ENCODE peak calls at places on chromosomes 12 and 14, in seven cellular contexts. U is fibroblast of lung, I is nephron progenitor cell, Q is left lung, Y is Caco-2, E is BJ, H is psoas muscle. F is an unnamed sample.

GRCh38 chr12:132502149-132502881 is 12.4 kb downstream of the FBRSL1 start:
- DNase-seq in U (no peak), I (peak; percentile 42), Q (no peak), Y (peak; percentile 51), E (no peak), H (no peak), F (no peak)

GRCh38 chr12:112146123-112146522 is 20.8 kb downstream of the TRAFD1 start:
- DNase-seq in U (no peak), I (no peak), Q (no peak), Y (no peak), E (no peak), H (no peak), F (no peak)

GRCh38 chr12:55188974-55189556 is 31.8 kb upstream of the OR10A7 start:
- DNase-seq in U (peak; percentile 62), I (peak; percentile 57), Q (no peak), Y (peak; percentile 50), E (peak; percentile 19), H (no peak), F (no peak)

GRCh38 chr12:13175499-13175898 is 21.0 kb upstream of the EMP1 start:
- DNase-seq in U (peak; percentile 81), I (no peak), Q (no peak), Y (no peak), E (no peak), H (no peak), F (peak; percentile 52)

GRCh38 chr14:104212206-104213095 is 74.1 kb downstream of the KIF26A start:
- DNase-seq in U (no peak), I (no peak), Q (peak; percentile 71), Y (no peak), E (no peak), H (peak; percentile 9), F (no peak)

GRCh38 chr12:5184159-5184558 is 140.5 kb downstream of the KCNA5 start:
- DNase-seq in U (no peak), I (no peak), Q (no peak), Y (no peak), E (no peak), H (no peak), F (no peak)

GRCh38 chr14:76929927-76930326 is 98.6 kb downstream of the IRF2BPL start:
- DNase-seq in U (no peak), I (no peak), Q (no peak), Y (no peak), E (no peak), H (no peak), F (no peak)

GRCh38 chr12:76586764-76587395 is 27.3 kb upstream of the OSBPL8 start:
- DNase-seq in U (peak; percentile 57), I (peak; percentile 5), Q (no peak), Y (no peak), E (no peak), H (no peak), F (no peak)

GRCh38 chr14:71237556-71237955 is 330.3 kb downstream of the PCNX1 start:
- DNase-seq in U (no peak), I (no peak), Q (no peak), Y (no peak), E (no peak), H (no peak), F (no peak)

GRCh38 chr12:113747048-113747447 is 219.1 kb downstream of the RBM19 start:
- DNase-seq in U (peak; percentile 3), I (no peak), Q (no peak), Y (no peak), E (no peak), H (no peak), F (no peak)

GRCh38 chr12:19483727-19484126 is 44.4 kb downstream of the AEBP2 start:
- DNase-seq in U (no peak), I (no peak), Q (no peak), Y (no peak), E (no peak), H (no peak), F (no peak)

GRCh38 chr14:22518073-22518472 is 71.0 kb downstream of the DAD1 start:
- DNase-seq in U (peak; percentile 52), I (no peak), Q (no peak), Y (no peak), E (no peak), H (no peak), F (no peak)

GRCh38 chr12:105561981-105562726 is 231.7 kb downstream of the C12orf75 start:
- DNase-seq in U (peak; percentile 91), I (peak; percentile 39), Q (no peak), Y (peak; percentile 42), E (peak; percentile 15), H (peak; percentile 56), F (no peak)

GRCh38 chr12:56188116-56188785 is 1.0 kb downstream of the SMARCC2 start:
- DNase-seq in U (no peak), I (peak; percentile 13), Q (no peak), Y (no peak), E (no peak), H (no peak), F (no peak)

GRCh38 chr12:110940296-110940695 is 19.9 kb upstream of the MYL2 start:
- DNase-seq in U (no peak), I (no peak), Q (no peak), Y (no peak), E (no peak), H (no peak), F (no peak)

GRCh38 chr12:53499261-53500118 is at the start of gene MAP3K12:
- DNase-seq in U (peak; percentile 59), I (peak; percentile 74), Q (peak; percentile 89), Y (no peak), E (no peak), H (peak; percentile 72), F (no peak)
- TF ChIP-seq CTCF in U (peak; percentile 3), I (no peak), Q (no peak), Y (no peak), E (peak; percentile 26), H (no peak), F (no peak)

DNA sequence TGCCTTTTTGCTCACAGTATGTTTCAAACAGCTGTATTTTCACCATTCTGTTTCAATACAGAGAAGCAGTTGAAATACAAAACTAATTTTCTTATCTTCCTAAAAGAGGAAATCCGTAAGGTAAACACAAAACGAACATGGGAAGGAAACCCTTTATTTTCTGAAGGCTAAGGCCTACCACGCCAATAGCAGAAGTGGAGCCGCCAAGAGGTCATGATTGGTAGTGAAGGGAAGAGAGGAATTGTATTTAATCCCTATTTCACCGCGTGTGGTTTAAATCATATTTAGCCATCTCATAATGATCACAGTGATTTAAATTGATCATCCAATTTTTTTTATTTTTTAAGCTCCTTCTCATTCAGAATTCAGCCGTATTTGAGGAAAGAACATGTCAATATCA is 398.2 kb downstream of the PRKD1 start:
- DNase-seq in U (no peak), I (peak; percentile 14), Q (no peak), Y (no peak), E (no peak), H (no peak), F (no peak)
- TF ChIP-seq CTCF in U (peak; percentile 66), I (peak; percentile 53), Q (no peak), Y (peak; percentile 13), E (peak; percentile 50), H (no peak), F (no peak)

GRCh38 chr14:68523994-68524725 is 268.7 kb downstream of the ZFP36L1 start:
- DNase-seq in U (no peak), I (no peak), Q (no peak), Y (no peak), E (no peak), H (no peak), F (peak; percentile 69)
- TF ChIP-seq CTCF in U (peak; percentile 39), I (no peak), Q (no peak), Y (no peak), E (peak; percentile 43), H (peak; percentile 33), F (no peak)

GRCh38 chr14:29999013-29999539 is 71.4 kb upstream of the PRKD1 start:
- DNase-seq in U (no peak), I (no peak), Q (no peak), Y (no peak), E (no peak), H (no peak), F (no peak)
- TF ChIP-seq CTCF in U (no peak), I (no peak), Q (no peak), Y (no peak), E (peak; percentile 39), H (no peak), F (no peak)

GRCh38 chr14:68894802-68895201 is 84.3 kb downstream of the ACTN1 start:
- DNase-seq in U (peak; percentile 74), I (no peak), Q (no peak), Y (no peak), E (no peak), H (no peak), F (no peak)

GRCh38 chr14:68894123-68894522 is 85.0 kb downstream of the ACTN1 start:
- DNase-seq in U (peak; percentile 61), I (no peak), Q (no peak), Y (no peak), E (no peak), H (no peak), F (no peak)

GRCh38 chr14:68897559-68898160 is 81.4 kb downstream of the ACTN1 start:
- DNase-seq in U (no peak), I (no peak), Q (peak; percentile 37), Y (no peak), E (no peak), H (no peak), F (no peak)

GRCh38 chr14:68895304-68895703 is 83.8 kb downstream of the ACTN1 start:
- DNase-seq in U (no peak), I (no peak), Q (no peak), Y (no peak), E (no peak), H (no peak), F (no peak)

GRCh38 chr14:68896132-68896531 is 83.0 kb downstream of the ACTN1 start:
- DNase-seq in U (no peak), I (no peak), Q (no peak), Y (no peak), E (no peak), H (no peak), F (no peak)
- TF ChIP-seq CTCF in U (peak; percentile 33), I (no peak), Q (no peak), Y (peak; percentile 41), E (peak; percentile 33), H (no peak), F (no peak)